ENCODE peak calls at places on chromosomes 1 and 21, in five cellular contexts. Q is cardiac muscle cell, S is endothelial cell of umbilical vein, U is testis, V is HFF-Myc. A is an unnamed sample.

GRCh38 chr1:36446261-36446660 is 4.0 kb downstream of the OSCP1 start:
- DNase-seq in Q (no peak), U (no peak), V (no peak), S (no peak), A (no peak)

GRCh38 chr21:44337941-44338895 is 972 bp downstream of the CFAP410 start:
- DNase-seq in S (peak; percentile 68), V (peak; percentile 19), Q (peak; percentile 56), U (peak; percentile 72), A (peak; percentile 53)

GRCh38 chr1:234743866-234744581 is 134.0 kb upstream of the IRF2BP2 start:
- DNase-seq in U (no peak), S (peak; percentile 99), Q (peak; percentile 77), V (no peak), A (no peak)

GRCh38 chr1:21335088-21335678 is 44.9 kb upstream of the ECE1 start:
- DNase-seq in S (no peak), V (no peak), U (no peak), Q (no peak), A (no peak)

GRCh38 chr1:94949681-94950661 is 23.1 kb upstream of the CNN3 start:
- DNase-seq in U (no peak), S (peak; percentile 22), V (no peak), Q (peak; percentile 63), A (no peak)

GRCh38 chr21:43643193-43643592 is 16.1 kb downstream of the HSF2BP start:
- DNase-seq in U (no peak), V (no peak), Q (no peak), S (no peak), A (no peak)

GRCh38 chr1:230517786-230518185 is 91.7 kb upstream of the PGBD5 start:
- DNase-seq in V (no peak), Q (no peak), U (no peak), S (no peak), A (no peak)

GRCh38 chr1:98981917-98982513 is 22.6 kb downstream of the PLPPR5 start:
- DNase-seq in Q (peak; percentile 39), S (peak; percentile 27), V (peak; percentile 12), U (no peak), A (no peak)

GRCh38 chr21:41753001-41753725 is 13.7 kb downstream of the RIPK4 start:
- DNase-seq in S (no peak), V (no peak), U (no peak), Q (no peak), A (no peak)

GRCh38 chr1:163655565-163655964 is 333.8 kb downstream of the NUF2 start:
- DNase-seq in U (no peak), Q (no peak), S (no peak), V (no peak), A (no peak)

GRCh38 chr1:44572572-44572879 is 101.8 kb downstream of the TMEM53 start:
- DNase-seq in Q (no peak), S (no peak), U (no peak), V (no peak), A (no peak)

GRCh38 chr1:22860414-22860800 is 112.3 kb downstream of the LACTBL1 start:
- DNase-seq in V (no peak), U (no peak), S (no peak), Q (no peak), A (no peak)

GRCh38 chr1:18322353-18323032 is 158.2 kb upstream of the KLHDC7A start:
- DNase-seq in V (no peak), S (no peak), U (no peak), Q (no peak), A (no peak)

GRCh38 chr1:180170569-180170968 is 15.9 kb downstream of the QSOX1 start:
- DNase-seq in V (no peak), U (no peak), S (no peak), Q (no peak), A (no peak)

GRCh38 chr1:111406325-111406768 is 21.2 kb downstream of the OVGP1 start:
- DNase-seq in U (peak; percentile 60), V (no peak), S (peak; percentile 83), Q (peak; percentile 80), A (no peak)

GRCh38 chr1:3014041-3014440 is 7.2 kb upstream of the ACTRT2 start:
- DNase-seq in V (no peak), S (no peak), U (no peak), Q (no peak), A (no peak)

GRCh38 chr1:228081578-228082259 is 789 bp upstream of the ARF1 start:
- DNase-seq in Q (peak; percentile 20), U (no peak), V (no peak), S (no peak), A (peak; percentile 27)

GRCh38 chr1:2050482-2050792 is 226 bp downstream of the PRKCZ start:
- DNase-seq in Q (no peak), U (no peak), V (no peak), S (no peak), A (no peak)

GRCh38 chr1:205356424-205357151 is at the start of gene KLHDC8A:
- DNase-seq in S (no peak), U (peak; percentile 70), V (no peak), Q (peak; percentile 53), A (no peak)

GRCh38 chr1:155077346-155077745 is 1.3 kb upstream of the EFNA3 start:
- DNase-seq in U (no peak), V (no peak), S (no peak), Q (no peak), A (no peak)

GRCh38 chr1:1401457-1402010 is 2.4 kb upstream of the CCNL2 start:
- DNase-seq in Q (no peak), S (no peak), U (no peak), V (no peak), A (no peak)

GRCh38 chr21:26715116-26715515 is 130.1 kb downstream of the ADAMTS1 start:
- DNase-seq in U (no peak), V (no peak), S (no peak), Q (no peak), A (no peak)

GRCh38 chr1:59383963-59384362 is 87.1 kb downstream of the FGGY start:
- DNase-seq in U (no peak), V (no peak), S (no peak), Q (no peak), A (no peak)

GRCh38 chr1:10474613-10475507 is at the start of gene PEX14:
- DNase-seq in S (peak; percentile 85), V (peak; percentile 66), U (peak; percentile 92), Q (peak; percentile 88), A (peak; percentile 75)

GRCh38 chr21:42844411-42845113 is 34.8 kb downstream of the WDR4 start:
- DNase-seq in S (no peak), Q (no peak), V (no peak), U (no peak), A (no peak)

GRCh38 chr1:171940373-171940772 is 99.1 kb downstream of the DNM3 start:
- DNase-seq in Q (peak; percentile 35), U (no peak), V (no peak), S (no peak), A (no peak)

GRCh38 chr1:208252126-208252853 is 8.1 kb upstream of the PLXNA2 start:
- DNase-seq in V (no peak), U (peak; percentile 43), S (no peak), Q (peak; percentile 68), A (peak; percentile 43)

GRCh38 chr1:117336087-117336817 is 31.0 kb upstream of the MAN1A2 start:
- DNase-seq in S (no peak), V (no peak), U (no peak), Q (no peak), A (no peak)

GRCh38 chr1:168319691-168320090 is 39.0 kb downstream of the TBX19 start:
- DNase-seq in U (no peak), S (peak; percentile 55), Q (peak; percentile 43), V (no peak), A (no peak)

GRCh38 chr1:21337931-21338567 is 47.8 kb upstream of the ECE1 start:
- DNase-seq in S (peak; percentile 91), Q (peak; percentile 73), U (peak; percentile 85), V (no peak), A (no peak)

GRCh38 chr1:3243304-3243703 is 174.3 kb downstream of the PRDM16 start:
- DNase-seq in Q (no peak), U (no peak), S (no peak), V (no peak), A (no peak)

GRCh38 chr1:21259316-21260076 is 30.8 kb downstream of the ECE1 start:
- DNase-seq in U (no peak), S (no peak), Q (no peak), V (no peak), A (no peak)

GRCh38 chr1:202034683-202035462 is 24.5 kb downstream of the ELF3 start:
- DNase-seq in Q (peak; percentile 96), S (no peak), U (peak; percentile 23), V (no peak), A (peak; percentile 76)
- TF ChIP-seq CTCF in Q (no peak), S (no peak), U (no peak), V (no peak), A (no peak)

GRCh38 chr1:27366411-27367159 is at the start of gene MAP3K6:
- DNase-seq in U (peak; percentile 88), Q (peak; percentile 84), S (peak; percentile 55), V (no peak), A (peak; percentile 46)
- TF ChIP-seq CTCF in U (no peak), Q (peak; percentile 37), S (peak; percentile 50), V (peak; percentile 27), A (peak; percentile 42)

DNA sequence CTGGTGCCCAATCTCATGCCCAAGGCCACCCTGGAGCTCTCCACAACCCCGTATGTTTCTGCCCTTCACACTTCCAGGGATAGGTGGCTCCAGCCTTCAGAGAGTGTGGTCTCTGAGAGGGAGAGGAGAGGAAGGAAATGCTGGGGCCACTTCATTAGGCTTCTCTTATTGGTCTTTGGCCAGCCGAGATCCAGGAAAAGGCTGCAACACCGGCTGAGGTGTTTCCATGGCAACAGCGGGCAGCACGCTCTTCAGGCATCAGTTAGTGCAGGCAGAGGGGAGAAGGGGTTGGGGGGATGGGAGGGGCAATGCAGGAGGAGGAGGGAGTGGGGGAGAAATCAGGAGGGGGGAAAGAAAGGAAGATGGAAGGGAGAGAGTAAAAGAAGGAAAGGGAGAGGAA is 275.1 kb upstream of the GJB5 start:
- DNase-seq in V (no peak), U (no peak), Q (no peak), S (no peak), A (no peak)
- TF ChIP-seq CTCF in V (no peak), U (no peak), Q (no peak), S (no peak), A (no peak)

GRCh38 chr1:90724361-90724760 is 7.3 kb upstream of the BARHL2 start:
- DNase-seq in S (no peak), Q (no peak), U (no peak), V (no peak), A (no peak)

GRCh38 chr1:90722874-90723273 is 5.8 kb upstream of the BARHL2 start:
- DNase-seq in U (no peak), V (no peak), Q (no peak), S (no peak), A (no peak)

GRCh38 chr1:90724926-90725325 is 7.8 kb upstream of the BARHL2 start:
- DNase-seq in U (no peak), V (no peak), Q (no peak), S (no peak), A (no peak)

GRCh38 chr1:90725341-90725960 is 8.3 kb upstream of the BARHL2 start:
- DNase-seq in U (no peak), V (no peak), S (no peak), Q (no peak), A (no peak)

DNA sequence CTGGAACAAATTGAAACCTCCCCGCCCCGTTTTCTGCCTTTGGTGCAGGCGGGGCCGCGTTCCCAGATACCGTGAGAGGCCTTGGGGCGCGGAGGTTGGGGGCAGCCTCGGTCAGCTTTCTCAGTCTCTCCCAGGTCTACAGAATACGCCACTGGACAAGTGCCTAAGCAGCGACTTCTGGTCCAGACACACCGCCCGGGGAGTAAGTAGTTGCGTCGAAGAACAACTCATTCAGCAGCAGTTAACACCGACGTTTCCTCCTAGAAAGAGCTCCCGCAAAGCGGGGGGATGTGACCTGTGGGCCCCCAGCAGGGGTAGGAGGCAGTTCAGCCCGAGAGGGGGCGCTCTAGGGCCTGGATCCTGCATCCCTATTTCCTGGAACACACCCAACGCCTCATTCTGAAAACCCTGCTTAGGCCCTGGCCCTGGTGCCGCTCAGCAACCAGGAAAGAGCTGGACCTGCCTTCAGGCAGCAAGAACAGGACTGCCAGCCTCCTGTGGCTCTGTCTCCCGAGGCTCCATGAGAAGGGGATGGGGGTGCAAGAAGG is 6.5 kb upstream of the BARHL2 start:
- DNase-seq in U (peak; percentile 61), S (no peak), Q (no peak), V (no peak), A (no peak)
- TF ChIP-seq CTCF in U (peak; percentile 27), S (peak; percentile 22), Q (peak; percentile 22), V (peak; percentile 37), A (peak; percentile 45)

A was measured in progenitor cell of endocrine pancreas.